ENCODE peak calls at places on chromosomes 12 and 14, in seven cellular contexts. F is progenitor cell of endocrine pancreas, A is posterior cingulate gyrus, Y is MCF 10A, C is head of caudate nucleus, T is CMK, P is anterior cingulate cortex. Z is an unnamed sample.

GRCh38 chr12:125688223-125688622 is 623.0 kb downstream of the AACS start:
- DNase-seq in F (no peak), A (no peak), Y (no peak), C (no peak), T (no peak), P (no peak), Z (no peak)

GRCh38 chr12:64825143-64826011 is 930 bp downstream of the TBC1D30 start:
- DNase-seq in F (no peak), A (peak; percentile 17), Y (no peak), C (peak; percentile 53), T (no peak), P (no peak), Z (no peak)

GRCh38 chr12:49121047-49121696 is 10.0 kb downstream of the TUBA1B start:
- DNase-seq in F (no peak), A (peak; percentile 28), Y (peak; percentile 78), C (peak; percentile 60), T (no peak), P (peak; percentile 17), Z (peak; percentile 48)

GRCh38 chr12:44626883-44627282 is 249.2 kb downstream of the NELL2 start:
- DNase-seq in F (no peak), A (no peak), Y (no peak), C (no peak), T (no peak), P (no peak), Z (no peak)

GRCh38 chr12:64609543-64610091 is 678 bp upstream of the RASSF3 start:
- DNase-seq in F (no peak), A (no peak), Y (no peak), C (no peak), T (no peak), P (no peak), Z (no peak)

GRCh38 chr12:22287776-22288621 is 46.5 kb downstream of the ST8SIA1 start:
- DNase-seq in F (no peak), A (no peak), Y (no peak), C (no peak), T (peak; percentile 46), P (no peak), Z (no peak)

GRCh38 chr12:106886921-106887320 is 68.8 kb upstream of the TMEM263 start:
- DNase-seq in F (no peak), A (no peak), Y (no peak), C (no peak), T (no peak), P (no peak), Z (no peak)

GRCh38 chr14:32468955-32469354 is 139.9 kb downstream of the AKAP6 start:
- DNase-seq in F (no peak), A (no peak), Y (peak; percentile 90), C (no peak), T (no peak), P (no peak), Z (no peak)

GRCh38 chr14:88929656-88930436 is 105.4 kb downstream of the TTC8 start:
- DNase-seq in F (no peak), A (no peak), Y (no peak), C (no peak), T (no peak), P (no peak), Z (no peak)

Z was measured in heart right ventricle.